ENCODE peak calls at places on chromosomes 2 and 18, in seven cellular contexts. G is uterus, A is NCI-H2081, T is iPS-NIHi11, C is H54, E is hypothalamus, H is NCI-H524. X is an unnamed sample.
A peak's percentile ranks its signal among the peaks of the same experiment; 100 is the strongest.

GRCh38 chr2:169767243-169767888 is 31.3 kb upstream of the SSB start:
- DNase-seq in C (peak; percentile 25), A (peak; percentile 21), H (no peak), G (peak; percentile 62), T (peak; percentile 67), E (no peak), X (peak; percentile 42)

GRCh38 chr18:76259726-76260125 is 235.3 kb downstream of the ZNF516 start:
- DNase-seq in H (no peak), A (no peak), C (no peak), G (no peak), T (no peak), E (no peak), X (no peak)

GRCh38 chr2:130963058-130963848 is 126.5 kb downstream of the ARHGEF4 start:
- DNase-seq in C (no peak), E (no peak), H (no peak), T (peak; percentile 51), G (no peak), A (no peak), X (no peak)

GRCh38 chr2:27446057-27446456 is 3.9 kb downstream of the KRTCAP3 start:
- DNase-seq in A (peak; percentile 4), E (no peak), G (no peak), T (peak; percentile 32), H (no peak), C (no peak), X (no peak)

GRCh38 chr2:230441188-230441897 is 25.3 kb downstream of the SP100 start:
- DNase-seq in H (no peak), C (no peak), T (no peak), G (no peak), E (no peak), A (no peak), X (no peak)

GRCh38 chr2:119245076-119245840 is 21.6 kb downstream of the STEAP3 start:
- DNase-seq in T (no peak), H (no peak), E (no peak), A (no peak), C (no peak), G (no peak), X (no peak)

GRCh38 chr2:239444626-239445625 is 44.1 kb upstream of the HDAC4 start:
- DNase-seq in H (no peak), C (no peak), E (peak; percentile 37), A (no peak), G (no peak), T (no peak), X (no peak)

GRCh38 chr2:10906926-10907479 is 4.7 kb upstream of the KCNF1 start:
- DNase-seq in A (no peak), G (no peak), H (peak; percentile 83), E (no peak), T (no peak), C (no peak), X (no peak)

GRCh38 chr18:23580677-23581367 is 5.5 kb downstream of the NPC1 start:
- DNase-seq in C (peak; percentile 27), H (no peak), T (no peak), G (no peak), A (no peak), E (no peak), X (no peak)

GRCh38 chr2:183162362-183162761 is 38.1 kb downstream of the NUP35 start:
- DNase-seq in E (no peak), G (no peak), T (no peak), C (no peak), H (no peak), A (no peak), X (no peak)

GRCh38 chr2:46075848-46076247 is 221.4 kb upstream of the EPAS1 start:
- DNase-seq in C (no peak), G (no peak), T (no peak), A (no peak), H (no peak), E (no peak), X (no peak)

GRCh38 chr2:239934571-239935171 is 90.5 kb downstream of the NDUFA10 start:
- DNase-seq in H (peak; percentile 29), E (peak; percentile 43), C (no peak), G (peak; percentile 61), T (peak; percentile 80), A (no peak), X (peak; percentile 59)

GRCh38 chr2:38494394-38494793 is 108.3 kb downstream of the HNRNPLL start:
- DNase-seq in G (no peak), T (no peak), A (no peak), H (no peak), C (no peak), E (no peak), X (no peak)

GRCh38 chr2:24824966-24825882 is 32.0 kb downstream of the CENPO start:
- DNase-seq in G (peak; percentile 18), H (no peak), T (peak; percentile 26), E (no peak), A (no peak), C (no peak), X (no peak)

GRCh38 chr2:171128461-171128860 is 32.2 kb downstream of the TLK1 start:
- DNase-seq in G (no peak), A (no peak), E (no peak), C (no peak), T (no peak), H (no peak), X (no peak)

GRCh38 chr2:42153944-42154593 is 15.1 kb upstream of the EML4 start:
- DNase-seq in G (no peak), A (no peak), C (no peak), T (no peak), E (no peak), H (no peak), X (no peak)

GRCh38 chr2:16139663-16140610 is 199.6 kb downstream of the MYCN start:
- DNase-seq in G (no peak), H (no peak), C (no peak), A (no peak), T (no peak), E (no peak), X (no peak)

GRCh38 chr2:218396688-218397501 is 2.8 kb upstream of the CTDSP1 start:
- DNase-seq in G (peak; percentile 76), A (peak; percentile 65), H (peak; percentile 47), E (peak; percentile 22), C (peak; percentile 81), T (no peak), X (peak; percentile 71)

GRCh38 chr18:59839241-59839640 is 60.6 kb upstream of the PMAIP1 start:
- DNase-seq in A (no peak), E (no peak), H (no peak), G (no peak), C (no peak), T (no peak), X (no peak)

GRCh38 chr18:70165936-70166335 is 39.6 kb downstream of the RTTN start:
- DNase-seq in T (no peak), A (no peak), G (no peak), E (no peak), H (no peak), C (no peak), X (no peak)

GRCh38 chr2:166413255-166413654 is 37.5 kb upstream of the SCN9A start:
- DNase-seq in G (no peak), C (no peak), A (no peak), H (no peak), E (no peak), T (no peak), X (no peak)

GRCh38 chr2:165707088-165707487 is 87.0 kb downstream of the GALNT3 start:
- DNase-seq in H (no peak), G (no peak), A (no peak), E (no peak), C (no peak), T (no peak), X (no peak)

GRCh38 chr18:39058386-39059000 is 1492.9 kb upstream of the CELF4 start:
- DNase-seq in H (no peak), C (no peak), T (no peak), G (no peak), A (no peak), E (no peak), X (no peak)